ENCODE peak calls at places on chromosomes 7 and 10, in five cellular contexts. S, P, C, R and J are unnamed samples.

GRCh38 chr7:109003742-109004141 is 434.1 kb downstream of the DNAJB9 start:
- DNase-seq in S (no peak), P (no peak), C (no peak), R (no peak), J (no peak)

GRCh38 chr7:103630318-103630717 is 184.3 kb upstream of the SLC26A5 start:
- DNase-seq in S (no peak), P (no peak), C (no peak), R (peak; percentile 14), J (no peak)

GRCh38 chr7:30881448-30881847 is 30.2 kb upstream of the AQP1 start:
- DNase-seq in S (no peak), P (no peak), C (no peak), R (no peak), J (no peak)

GRCh38 chr7:150988230-150989226 is 2.3 kb upstream of the NOS3 start:
- DNase-seq in S (peak; percentile 37), P (no peak), C (peak; percentile 79), R (no peak), J (peak; percentile 43)

GRCh38 chr7:129489491-129489890 is 12.8 kb upstream of the SMKR1 start:
- DNase-seq in S (no peak), P (no peak), C (no peak), R (peak; percentile 80), J (no peak)

GRCh38 chr10:117477961-117478670 is 64.4 kb upstream of the EMX2 start:
- DNase-seq in S (peak; percentile 88), P (no peak), C (no peak), R (peak; percentile 86), J (peak; percentile 90)

GRCh38 chr10:102230264-102230860 is 4.3 kb downstream of the ELOVL3 start:
- DNase-seq in S (peak; percentile 67), P (no peak), C (peak; percentile 64), R (peak; percentile 68), J (peak; percentile 83)

GRCh38 chr10:93947524-93947923 is 46.2 kb upstream of the PLCE1 start:
- DNase-seq in S (no peak), P (no peak), C (no peak), R (no peak), J (no peak)

GRCh38 chr7:92723205-92723604 is 113.2 kb downstream of the CDK6 start:
- DNase-seq in S (no peak), P (no peak), C (no peak), R (peak; percentile 40), J (no peak)

GRCh38 chr7:148699024-148699771 is 495 bp downstream of the CUL1 start:
- DNase-seq in S (no peak), P (no peak), C (peak; percentile 71), R (peak; percentile 57), J (peak; percentile 45)

GRCh38 chr7:15178065-15178464 is 275.5 kb upstream of the DGKB start:
- DNase-seq in S (no peak), P (no peak), C (no peak), R (peak; percentile 6), J (no peak)

GRCh38 chr10:110074986-110075664 is 67.3 kb downstream of the ADD3 start:
- DNase-seq in S (peak; percentile 45), P (no peak), C (no peak), R (peak; percentile 93), J (peak; percentile 14)

GRCh38 chr10:1110674-1111119 is 54.5 kb downstream of the WDR37 start:
- DNase-seq in S (peak; percentile 31), P (no peak), C (no peak), R (no peak), J (no peak)

GRCh38 chr10:89301721-89302445 is at the start of gene IFIT2:
- DNase-seq in S (peak; percentile 68), P (no peak), C (peak; percentile 49), R (peak; percentile 78), J (peak; percentile 69)

GRCh38 chr10:28719789-28720436 is 42.6 kb downstream of the BAMBI start:
- DNase-seq in S (no peak), P (no peak), C (no peak), R (peak; percentile 23), J (peak; percentile 8)

GRCh38 chr7:16450366-16450765 is 15.2 kb downstream of the SOSTDC1 start:
- DNase-seq in S (no peak), P (no peak), C (no peak), R (no peak), J (no peak)

GRCh38 chr7:13912740-13913320 is 76.6 kb downstream of the ETV1 start:
- DNase-seq in S (no peak), P (no peak), C (no peak), R (no peak), J (no peak)

GRCh38 chr7:28517206-28517605 is 104.9 kb downstream of the CREB5 start:
- DNase-seq in S (no peak), P (no peak), C (no peak), R (no peak), J (no peak)

GRCh38 chr7:152904698-152905097 is 145.1 kb downstream of the ACTR3B start:
- DNase-seq in S (no peak), P (no peak), C (no peak), R (no peak), J (no peak)

GRCh38 chr10:133378251-133379096 is 588 bp upstream of the PAOX start:
- DNase-seq in S (peak; percentile 51), P (no peak), C (peak; percentile 83), R (peak; percentile 21), J (peak; percentile 29)

GRCh38 chr10:30387646-30388243 is 38.7 kb upstream of the MTPAP start:
- DNase-seq in S (peak; percentile 56), P (no peak), C (no peak), R (peak; percentile 45), J (peak; percentile 90)

GRCh38 chr7:131159961-131160361 is 167.7 kb upstream of the MKLN1 start:
- DNase-seq in S (no peak), P (no peak), C (no peak), R (peak; percentile 73), J (peak; percentile 12)

GRCh38 chr7:77935652-77936348 is 137.2 kb downstream of the PHTF2 start:
- DNase-seq in S (peak; percentile 5), P (no peak), C (peak; percentile 19), R (peak; percentile 7), J (no peak)

GRCh38 chr7:146544748-146545147 is 428.1 kb downstream of the CNTNAP2 start:
- DNase-seq in S (no peak), P (no peak), C (no peak), R (no peak), J (no peak)

GRCh38 chr7:46881507-46882127 is 700.3 kb downstream of the TNS3 start:
- DNase-seq in S (no peak), P (no peak), C (no peak), R (no peak), J (no peak)

GRCh38 chr7:41993173-41993867 is 243.7 kb downstream of the GLI3 start:
- DNase-seq in S (no peak), P (no peak), C (no peak), R (peak; percentile 55), J (peak; percentile 16)

GRCh38 chr7:128697301-128697905 is 25.3 kb downstream of the GARIN1A start:
- DNase-seq in S (peak; percentile 44), P (no peak), C (peak; percentile 64), R (peak; percentile 85), J (peak; percentile 75)

GRCh38 chr7:27196287-27196739 is 3.6 kb downstream of the HOXA13 start:
- DNase-seq in S (no peak), P (no peak), C (peak; percentile 75), R (peak; percentile 75), J (peak; percentile 74)

GRCh38 chr10:90969947-90970673 is 49.2 kb upstream of the ANKRD1 start:
- DNase-seq in S (peak; percentile 21), P (no peak), C (no peak), R (peak; percentile 89), J (peak; percentile 60)

GRCh38 chr10:33381897-33382578 is 47.6 kb upstream of the NRP1 start:
- DNase-seq in S (no peak), P (no peak), C (no peak), R (peak; percentile 98), J (no peak)

GRCh38 chr10:77873558-77874380 is 52.8 kb downstream of the DLG5 start:
- DNase-seq in S (peak; percentile 91), P (no peak), C (peak; percentile 50), R (peak; percentile 78), J (peak; percentile 98)

GRCh38 chr7:36648441-36648840 is 75.9 kb downstream of the AOAH start:
- DNase-seq in S (no peak), P (no peak), C (no peak), R (no peak), J (no peak)

GRCh38 chr10:28914721-28915120 is 237.4 kb downstream of the BAMBI start:
- DNase-seq in S (no peak), P (no peak), C (no peak), R (peak; percentile 17), J (no peak)

DNA sequence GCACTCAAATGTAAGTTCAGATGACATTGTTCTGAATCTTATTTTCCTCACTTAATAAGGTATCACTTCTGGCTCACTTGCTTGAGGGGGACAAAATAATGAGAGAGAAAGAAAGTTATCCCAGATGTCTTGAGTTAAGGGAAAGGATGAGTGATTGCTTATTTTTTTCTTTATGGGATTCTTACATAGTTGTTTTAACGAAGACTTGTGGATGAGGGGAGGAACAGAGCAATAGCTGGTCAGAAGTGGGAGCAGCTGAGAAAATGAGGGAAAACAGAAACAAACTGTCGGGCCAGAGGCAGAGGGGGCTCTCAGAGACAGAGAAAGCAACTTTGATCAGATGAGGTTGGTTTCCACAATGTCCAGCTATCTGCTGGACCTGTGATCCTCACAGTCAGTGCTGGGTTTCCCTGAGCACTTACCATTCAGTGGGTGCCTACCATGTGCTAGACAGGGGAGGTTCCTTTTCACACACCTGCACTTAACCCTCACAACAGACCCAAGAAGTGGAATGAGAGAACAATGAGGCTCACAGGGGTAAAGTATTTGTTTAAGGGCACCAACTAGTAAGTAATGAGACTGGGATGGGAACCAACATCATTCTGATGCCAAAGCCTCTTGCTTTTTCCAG is 64.2 kb downstream of the BICC1 start:
- DNase-seq in S (no peak), P (no peak), C (no peak), R (peak; percentile 50), J (no peak)
- TF ChIP-seq CTCF in S (no peak), P (no peak), C (no peak), R (no peak), J (no peak)

GRCh38 chr10:47048533-47048905 is 137.3 kb downstream of the PTPN20 start:
- DNase-seq in S (no peak), P (no peak), C (no peak), R (no peak), J (no peak)
- TF ChIP-seq CTCF in S (no peak), P (no peak), C (no peak), R (no peak), J (no peak)

GRCh38 chr7:139022286-139022685 is 13.6 kb downstream of the ZC3HAV1L start:
- DNase-seq in S (no peak), P (no peak), C (no peak), R (no peak), J (no peak)
- TF ChIP-seq CTCF in S (no peak), P (no peak), C (no peak), R (no peak), J (no peak)

GRCh38 chr10:114548662-114549061 is 109.4 kb downstream of the ABLIM1 start:
- DNase-seq in S (peak; percentile 54), P (no peak), C (no peak), R (peak; percentile 70), J (peak; percentile 61)
- TF ChIP-seq CTCF in S (peak; percentile 67), P (peak; percentile 29), C (no peak), R (peak; percentile 61), J (peak; percentile 58)

DNA sequence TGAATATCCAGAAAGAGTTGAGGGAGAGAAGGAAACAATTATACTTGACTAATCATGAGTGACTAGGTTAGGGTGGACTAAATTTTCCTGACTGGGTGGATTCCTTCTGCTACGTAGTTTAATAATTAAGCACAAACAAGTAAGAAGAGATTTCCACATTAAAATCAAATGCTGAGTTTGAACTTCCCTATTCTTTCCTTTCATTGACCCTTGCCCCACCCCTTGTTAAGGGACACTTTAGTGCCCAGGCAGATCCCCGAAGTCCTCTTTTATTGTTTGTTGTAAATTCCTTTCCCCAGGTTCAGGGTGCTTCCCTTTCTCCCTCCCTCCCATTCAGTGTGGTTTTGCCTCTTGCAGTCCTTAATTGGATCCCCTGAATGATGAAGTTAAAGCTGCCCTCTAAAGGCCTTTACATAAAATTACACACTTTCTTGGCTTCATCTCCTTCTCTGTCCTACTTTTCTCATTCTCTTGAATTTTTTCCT is 8.8 kb upstream of the SPAM1 start:
- DNase-seq in S (peak; percentile 14), P (no peak), C (no peak), R (peak; percentile 7), J (peak; percentile 47)
- TF ChIP-seq CTCF in S (peak; percentile 53), P (no peak), C (no peak), R (peak; percentile 11), J (peak; percentile 20)